ENCODE peak calls at places on chromosome X, in ten cellular contexts. R is effector memory CD8-positive, alpha-beta T cell; A is globus pallidus; N is fibroblast of gingiva; S is NCI-H1092; X is T47D; I is ovary; B is sciatic nerve; V is NCI-H2081; Z is mesothelial cell of epicardium. G is an unnamed sample.

GRCh38 chrX:18994713-18995112 is 10.8 kb upstream of the PHKA2 start:
- DNase-seq in Z (no peak), A (no peak), N (peak), B (no peak), R (no peak), S (no peak), X (no peak), V (no peak), I (no peak), G (no peak)

GRCh38 chrX:17939724-17940123 is 78.6 kb upstream of the RAI2 start:
- DNase-seq in S (no peak), N (no peak), A (no peak), R (no peak), I (no peak), V (no peak), B (no peak), Z (no peak), X (no peak), G (no peak)

GRCh38 chrX:87900320-87900908 is 382.8 kb downstream of the KLHL4 start:
- DNase-seq in V (no peak), N (no peak), S (no peak), I (no peak), A (no peak), Z (no peak), X (no peak), R (no peak), B (no peak), G (no peak)

GRCh38 chrX:12128017-12128416 is 10.3 kb upstream of the FRMPD4 start:
- DNase-seq in S (no peak), N (no peak), A (no peak), I (no peak), X (no peak), V (no peak), Z (no peak), R (no peak), B (no peak), G (no peak)

GRCh38 chrX:106874075-106874474 is 29.1 kb downstream of the RIPPLY1 start:
- DNase-seq in R (no peak), I (no peak), B (no peak), A (no peak), N (peak), Z (no peak), X (no peak), V (peak), S (no peak), G (no peak)

GRCh38 chrX:9429767-9430166 is 35.1 kb upstream of the TBL1X start:
- DNase-seq in B (no peak), R (no peak), X (no peak), Z (no peak), A (no peak), N (no peak), I (no peak), S (peak), V (no peak), G (no peak)

GRCh38 chrX:31353095-31353494 is 281.3 kb upstream of the FTHL17 start:
- DNase-seq in A (no peak), R (no peak), S (no peak), Z (no peak), X (no peak), N (peak), I (no peak), B (no peak), V (no peak), G (no peak)

GRCh38 chrX:65997978-65998717 is 41.7 kb downstream of the VSIG4 start:
- DNase-seq in N (no peak), S (no peak), A (no peak), I (no peak), V (no peak), X (no peak), Z (no peak), B (no peak), R (no peak), G (no peak)

GRCh38 chrX:15177316-15177715 is 92.6 kb downstream of the ASB9 start:
- DNase-seq in N (no peak), R (no peak), I (no peak), B (no peak), V (no peak), X (no peak), S (no peak), Z (no peak), A (no peak), G (no peak)

GRCh38 chrX:39497717-39498265 is 600.0 kb downstream of the BCOR start:
- DNase-seq in A (no peak), Z (no peak), N (no peak), R (no peak), B (no peak), X (no peak), I (no peak), S (no peak), V (no peak), G (no peak)

GRCh38 chrX:79556750-79557149 is 189.6 kb upstream of the ITM2A start:
- DNase-seq in X (no peak), V (no peak), A (no peak), N (no peak), R (no peak), I (no peak), Z (no peak), B (no peak), S (no peak), G (no peak)

GRCh38 chrX:34915463-34916225 is 27.0 kb upstream of the FAM47B start:
- DNase-seq in S (no peak), I (no peak), Z (no peak), X (no peak), N (no peak), V (no peak), R (no peak), B (no peak), A (no peak), G (no peak)

G was measured in progenitor cell of endocrine pancreas.